ENCODE peak calls at places on chromosomes 11 and 22, in eight cellular contexts. Q is mammary epithelial cell, L is A549, F is transverse colon, M is mesendoderm, R is body of pancreas, Z is cardiac muscle cell, D is fibroblast of lung. W is an unnamed sample.
A peak's percentile ranks its signal among the peaks of the same experiment; 100 is the strongest.

GRCh38 chr22:49124588-49124987 is 703.1 kb downstream of the BRD1 start:
- DNase-seq in M (no peak), L (no peak), Z (no peak), D (no peak), R (no peak), Q (no peak), F (no peak), W (no peak)

GRCh38 chr22:29816980-29817379 is 21.1 kb downstream of the ASCC2 start:
- DNase-seq in M (no peak), L (no peak), Z (no peak), F (no peak), D (no peak), Q (peak; percentile 54), R (no peak), W (no peak)

GRCh38 chr11:92376146-92376599 is 151.6 kb downstream of the FAT3 start:
- DNase-seq in M (peak; percentile 48), D (peak; percentile 94), Z (peak; percentile 29), F (no peak), Q (no peak), R (no peak), L (no peak), W (no peak)

GRCh38 chr11:91220476-91221202 is 997.8 kb upstream of the CHORDC1 start:
- DNase-seq in L (no peak), F (no peak), M (no peak), R (no peak), Z (peak; percentile 55), Q (peak; percentile 87), D (peak; percentile 42), W (no peak)

GRCh38 chr11:9264381-9265210 is 554 bp downstream of the DENND5A start:
- DNase-seq in D (peak; percentile 79), M (peak; percentile 40), L (peak; percentile 39), R (peak; percentile 37), Z (peak; percentile 83), F (peak; percentile 43), Q (peak; percentile 70), W (peak; percentile 67)

GRCh38 chr11:60056349-60056969 is at the start of gene MS4A3:
- DNase-seq in Z (no peak), R (no peak), F (no peak), L (no peak), M (peak; percentile 51), Q (no peak), D (no peak), W (no peak)

GRCh38 chr11:65415499-65416340 is 6.9 kb upstream of the NEAT1 start:
- DNase-seq in L (no peak), D (no peak), R (no peak), Z (no peak), M (no peak), Q (no peak), F (peak; percentile 8), W (peak; percentile 19)

GRCh38 chr11:19984048-19984742 is 176.1 kb downstream of the DBX1 start:
- DNase-seq in R (no peak), Q (no peak), M (no peak), Z (no peak), D (no peak), F (no peak), L (no peak), W (no peak)

GRCh38 chr11:7353100-7353499 is 101.4 kb downstream of the SYT9 start:
- DNase-seq in F (peak; percentile 11), R (no peak), L (peak; percentile 29), Q (peak; percentile 24), M (peak; percentile 81), Z (peak; percentile 30), D (no peak), W (peak; percentile 34)

GRCh38 chr11:13065200-13065787 is 56.2 kb downstream of the RASSF10 start:
- DNase-seq in Z (no peak), M (no peak), L (no peak), Q (no peak), D (no peak), F (no peak), R (no peak), W (no peak)

GRCh38 chr11:6742260-6742659 is 29.5 kb downstream of the OR2AG2 start:
- DNase-seq in D (no peak), F (no peak), Q (no peak), M (no peak), R (no peak), Z (no peak), L (no peak), W (no peak)

GRCh38 chr11:72139500-72139899 is 4.0 kb downstream of the FOLR3 start:
- DNase-seq in Z (no peak), F (no peak), L (no peak), R (no peak), D (no peak), Q (no peak), M (no peak), W (no peak)

GRCh38 chr11:76615950-76616349 is 54.6 kb downstream of the LRRC32 start:
- DNase-seq in R (no peak), D (peak; percentile 62), F (peak; percentile 79), Z (peak; percentile 96), L (no peak), M (no peak), Q (no peak), W (peak; percentile 60)

GRCh38 chr11:32068134-32068533 is 22.7 kb upstream of the RCN1 start:
- DNase-seq in M (no peak), R (no peak), Z (peak; percentile 74), L (no peak), Q (no peak), D (peak; percentile 73), F (no peak), W (no peak)

GRCh38 chr11:79461144-79461543 is 20.3 kb upstream of the TENM4 start:
- DNase-seq in D (peak; percentile 55), M (peak; percentile 64), F (no peak), Q (peak; percentile 54), Z (peak; percentile 72), R (no peak), L (no peak), W (peak; percentile 64)

GRCh38 chr11:119115484-119116234 is 5.7 kb upstream of the HINFP start:
- DNase-seq in F (peak; percentile 36), R (no peak), Z (no peak), D (no peak), Q (no peak), M (no peak), L (no peak), W (peak; percentile 60)

GRCh38 chr11:130601141-130601540 is 152.7 kb downstream of the ADAMTS15 start:
- DNase-seq in Q (no peak), M (peak; percentile 96), L (no peak), D (peak; percentile 63), F (peak; percentile 63), R (no peak), Z (peak; percentile 93), W (peak; percentile 70)

GRCh38 chr11:21768388-21768787 is 424.5 kb upstream of the ANO5 start:
- DNase-seq in L (no peak), Q (no peak), Z (no peak), F (no peak), D (no peak), M (no peak), R (no peak), W (no peak)

GRCh38 chr11:65446446-65447277 is 24.1 kb downstream of the NEAT1 start:
- DNase-seq in Z (peak; percentile 62), M (no peak), D (peak; percentile 48), Q (peak; percentile 50), F (no peak), R (no peak), L (no peak), W (no peak)

GRCh38 chr11:130527648-130528300 is 79.3 kb downstream of the ADAMTS15 start:
- DNase-seq in Z (peak; percentile 89), L (no peak), Q (no peak), R (no peak), F (no peak), M (peak; percentile 62), D (peak; percentile 86), W (no peak)

DNA sequence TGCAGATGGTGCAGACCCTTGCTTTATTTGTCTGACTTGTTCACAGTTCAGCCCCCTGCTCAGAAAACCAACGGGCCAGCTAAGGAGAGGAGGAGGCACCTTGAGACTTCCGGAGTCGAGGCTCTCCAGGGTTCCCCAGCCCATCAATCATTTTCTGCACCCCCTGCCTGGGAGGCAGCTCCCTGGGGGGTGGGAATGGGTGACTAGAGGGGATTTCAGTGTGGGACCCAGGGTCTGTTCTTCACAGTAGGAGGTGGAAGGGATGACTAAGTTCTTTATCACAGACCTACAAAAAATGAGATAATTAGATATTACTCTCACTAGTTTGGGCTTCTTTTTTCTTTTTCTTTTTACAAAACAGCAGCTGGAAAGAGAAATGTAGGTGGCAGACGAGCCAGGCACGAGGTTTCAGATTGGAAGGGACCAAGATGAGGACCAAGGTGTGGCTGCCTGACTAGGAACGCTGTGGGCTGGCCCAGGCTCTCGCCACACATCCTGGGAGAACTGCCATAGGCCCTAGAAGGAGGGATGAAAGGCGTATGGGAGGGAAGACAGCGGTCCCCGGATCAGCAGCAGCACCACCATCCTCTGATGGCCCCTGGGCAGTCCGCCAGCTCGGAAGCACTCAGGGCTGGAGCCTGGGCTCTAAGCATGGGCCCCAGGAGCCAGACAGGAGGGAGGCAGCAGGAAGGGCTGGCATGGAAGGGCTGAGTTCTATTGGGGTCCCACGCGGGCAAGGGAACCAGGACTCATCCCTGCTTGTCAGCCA is 14.2 kb downstream of the TXN2 start:
- DNase-seq in R (no peak), L (no peak), Q (peak; percentile 63), F (no peak), M (no peak), D (peak; percentile 94), Z (peak; percentile 91), W (no peak)
- H3K4me3 ChIP-seq in R (no peak overlapping the region), L (no peak overlapping the region), Q (no peak overlapping the region), F (no peak overlapping the region), M (no peak overlapping the region), D (no peak overlapping the region), Z (no peak overlapping the region), W (no peak overlapping the region)

GRCh38 chr11:121451982-121452608 is at the start of gene SORL1:
- DNase-seq in Q (peak; percentile 67), L (peak; percentile 55), M (peak; percentile 89), Z (peak; percentile 38), D (peak; percentile 57), R (peak; percentile 60), F (peak; percentile 83), W (peak; percentile 89)
- H3K4me1 ChIP-seq in Q (peaks cover 9% of the 10 kb centered on the region), L (no peaks in the 10 kb centered on the region), M (peaks cover 9% of the 10 kb centered on the region), Z (peaks cover 4% of the 10 kb centered on the region), D (no peaks in the 10 kb centered on the region), R (peaks cover 5% of the 10 kb centered on the region), F (peaks cover 20% of the 10 kb centered on the region), W (peaks cover 5% of the 10 kb centered on the region)

DNA sequence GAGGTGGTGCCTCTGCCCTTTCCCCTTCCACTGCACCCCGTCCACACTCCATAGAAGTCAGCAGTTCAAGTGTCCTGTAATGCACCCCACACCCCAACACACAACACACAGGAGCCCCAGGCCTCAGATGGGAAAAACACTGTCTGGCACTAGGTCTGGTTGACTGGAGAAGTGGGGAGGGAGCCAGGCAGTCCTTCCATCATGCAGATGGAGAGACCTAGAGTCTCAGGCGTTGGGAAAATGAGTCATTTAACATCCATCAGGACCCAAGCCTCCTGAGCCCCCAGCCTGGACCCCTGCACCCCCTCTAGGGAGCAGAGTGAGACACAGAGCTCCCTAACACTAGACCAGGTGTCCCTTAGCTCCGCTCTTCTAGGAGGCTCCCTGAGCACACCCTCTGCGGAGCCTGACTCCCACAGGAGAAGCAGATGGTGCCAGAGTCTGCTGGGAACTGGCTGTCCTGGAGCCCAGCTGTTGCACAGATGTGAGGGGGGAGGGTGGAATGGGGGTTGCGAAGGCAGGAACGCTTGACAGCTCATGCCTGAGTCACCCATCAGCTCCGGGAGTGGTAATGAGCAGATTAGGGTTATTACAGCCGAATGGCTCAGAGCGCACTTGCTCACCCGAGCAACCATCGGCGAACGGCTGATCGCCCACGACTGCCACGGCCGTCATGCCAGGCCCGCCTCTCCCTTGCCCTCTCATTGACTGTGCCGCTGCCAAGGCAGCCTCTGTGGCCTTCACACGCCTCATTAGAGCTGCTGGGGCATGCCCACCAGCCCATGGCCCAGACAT is 22.1 kb upstream of the SYT7 start:
- DNase-seq in F (peak; percentile 69), R (peak; percentile 41), M (no peak), L (no peak), Z (peak; percentile 97), Q (peak; percentile 98), D (peak; percentile 97), W (peak; percentile 70)
- H3K27ac ChIP-seq in F (peak overlapping the region; percentile 51), R (no peak overlapping the region), M (no peak overlapping the region), L (no peak overlapping the region), Z (no peak overlapping the region), Q (peak overlapping the region; percentile 79), D (peak overlapping the region; percentile 81), W (no peak overlapping the region)

GRCh38 chr11:73380897-73381410 is 4.8 kb downstream of the RELT start:
- DNase-seq in R (no peak), Q (no peak), M (no peak), D (no peak), F (no peak), L (no peak), Z (no peak), W (no peak)
- H3K4me3 ChIP-seq in R (no peak overlapping the region), Q (no peak overlapping the region), M (no peak overlapping the region), D (no peak overlapping the region), F (no peak overlapping the region), L (no peak overlapping the region), Z (no peak overlapping the region), W (no peak overlapping the region)